ENCODE peak calls at places on chromosomes 16 and 17, in ten cellular contexts. One of them, this sample, is unnamed.

GRCh38 chr16:83134638-83135037 is 507.9 kb downstream of the CDH13 start:
- DNase-seq in HT1080: no peak
- DNase-seq in adipocyte: no peak
- DNase-seq in stimulated activated CD4-positive, alpha-beta T cell treated with anti-CD3 and anti-CD28 coated beads, Interleukin-2, amount 100 ng/mL, for 24 hours: no peak
- DNase-seq in IMR-90: no peak
- DNase-seq in NCI-H1092 treated with DMSO at 0.1 percent for 48 hours: no peak
- DNase-seq in ELR: no peak
- DNase-seq in OCI-M1: no peak
- DNase-seq in MV-4-11: peak
- DNase-seq in CD8-positive, alpha-beta T cell: no peak
- DNase-seq in this sample: no peak

GRCh38 chr17:9517396-9517795 is 58.2 kb downstream of the STX8 start:
- DNase-seq in HT1080: no peak
- DNase-seq in adipocyte: no peak
- DNase-seq in stimulated activated CD4-positive, alpha-beta T cell treated with anti-CD3 and anti-CD28 coated beads, Interleukin-2, amount 100 ng/mL, for 24 hours: no peak
- DNase-seq in IMR-90: no peak
- DNase-seq in NCI-H1092 treated with DMSO at 0.1 percent for 48 hours: no peak
- DNase-seq in ELR: no peak
- DNase-seq in OCI-M1: no peak
- DNase-seq in MV-4-11: no peak
- DNase-seq in CD8-positive, alpha-beta T cell: no peak
- DNase-seq in this sample: peak

GRCh38 chr17:36675250-36675649 is 73.9 kb downstream of the MRM1 start:
- DNase-seq in HT1080: no peak
- DNase-seq in adipocyte: no peak
- DNase-seq in stimulated activated CD4-positive, alpha-beta T cell treated with anti-CD3 and anti-CD28 coated beads, Interleukin-2, amount 100 ng/mL, for 24 hours: peak
- DNase-seq in IMR-90: no peak
- DNase-seq in NCI-H1092 treated with DMSO at 0.1 percent for 48 hours: no peak
- DNase-seq in ELR: no peak
- DNase-seq in OCI-M1: no peak
- DNase-seq in MV-4-11: peak
- DNase-seq in CD8-positive, alpha-beta T cell: no peak
- DNase-seq in this sample: no peak

GRCh38 chr17:6994666-6995246 is 1.1 kb upstream of the ALOX12 start:
- DNase-seq in HT1080: no peak
- DNase-seq in adipocyte: peak
- DNase-seq in stimulated activated CD4-positive, alpha-beta T cell treated with anti-CD3 and anti-CD28 coated beads, Interleukin-2, amount 100 ng/mL, for 24 hours: no peak
- DNase-seq in IMR-90: peak
- DNase-seq in NCI-H1092 treated with DMSO at 0.1 percent for 48 hours: no peak
- DNase-seq in ELR: peak
- DNase-seq in OCI-M1: peak
- DNase-seq in MV-4-11: no peak
- DNase-seq in CD8-positive, alpha-beta T cell: no peak
- DNase-seq in this sample: no peak

GRCh38 chr17:2421315-2422147 is 20.7 kb upstream of the MNT start:
- DNase-seq in HT1080: no peak
- DNase-seq in adipocyte: no peak
- DNase-seq in stimulated activated CD4-positive, alpha-beta T cell treated with anti-CD3 and anti-CD28 coated beads, Interleukin-2, amount 100 ng/mL, for 24 hours: no peak
- DNase-seq in IMR-90: peak
- DNase-seq in NCI-H1092 treated with DMSO at 0.1 percent for 48 hours: peak
- DNase-seq in ELR: peak
- DNase-seq in OCI-M1: no peak
- DNase-seq in MV-4-11: no peak
- DNase-seq in CD8-positive, alpha-beta T cell: no peak
- DNase-seq in this sample: peak

GRCh38 chr17:59558039-59558438 is 7.4 kb upstream of the DHX40 start:
- DNase-seq in HT1080: no peak
- DNase-seq in adipocyte: no peak
- DNase-seq in stimulated activated CD4-positive, alpha-beta T cell treated with anti-CD3 and anti-CD28 coated beads, Interleukin-2, amount 100 ng/mL, for 24 hours: no peak
- DNase-seq in IMR-90: no peak
- DNase-seq in NCI-H1092 treated with DMSO at 0.1 percent for 48 hours: no peak
- DNase-seq in ELR: no peak
- DNase-seq in OCI-M1: peak
- DNase-seq in MV-4-11: no peak
- DNase-seq in CD8-positive, alpha-beta T cell: no peak
- DNase-seq in this sample: no peak

GRCh38 chr17:65278820-65279184 is 141.6 kb downstream of the RGS9 start:
- DNase-seq in HT1080: no peak
- DNase-seq in adipocyte: no peak
- DNase-seq in stimulated activated CD4-positive, alpha-beta T cell treated with anti-CD3 and anti-CD28 coated beads, Interleukin-2, amount 100 ng/mL, for 24 hours: no peak
- DNase-seq in IMR-90: no peak
- DNase-seq in NCI-H1092 treated with DMSO at 0.1 percent for 48 hours: no peak
- DNase-seq in ELR: no peak
- DNase-seq in OCI-M1: no peak
- DNase-seq in MV-4-11: no peak
- DNase-seq in CD8-positive, alpha-beta T cell: no peak
- DNase-seq in this sample: no peak

GRCh38 chr17:48575066-48575582 is 3.0 kb downstream of the HOXB4 start:
- DNase-seq in HT1080: no peak
- DNase-seq in adipocyte: no peak
- DNase-seq in stimulated activated CD4-positive, alpha-beta T cell treated with anti-CD3 and anti-CD28 coated beads, Interleukin-2, amount 100 ng/mL, for 24 hours: no peak
- DNase-seq in IMR-90: peak
- DNase-seq in NCI-H1092 treated with DMSO at 0.1 percent for 48 hours: no peak
- DNase-seq in ELR: no peak
- DNase-seq in OCI-M1: no peak
- DNase-seq in MV-4-11: no peak
- DNase-seq in CD8-positive, alpha-beta T cell: no peak
- DNase-seq in this sample: peak

GRCh38 chr17:62562656-62563055 is 64.8 kb upstream of the MRC2 start:
- DNase-seq in HT1080: peak
- DNase-seq in adipocyte: peak
- DNase-seq in stimulated activated CD4-positive, alpha-beta T cell treated with anti-CD3 and anti-CD28 coated beads, Interleukin-2, amount 100 ng/mL, for 24 hours: no peak
- DNase-seq in IMR-90: peak
- DNase-seq in NCI-H1092 treated with DMSO at 0.1 percent for 48 hours: no peak
- DNase-seq in ELR: peak
- DNase-seq in OCI-M1: no peak
- DNase-seq in MV-4-11: no peak
- DNase-seq in CD8-positive, alpha-beta T cell: no peak
- DNase-seq in this sample: peak

This sample was measured in mammary epithelial cell.